ENCODE peak calls at places on chromosomes 7 and 10, in six cellular contexts. One of them, this sample, is unnamed.
A peak's percentile ranks its signal among the peaks of the same experiment; 100 is the strongest.

GRCh38 chr7:156907656-156908055 is 14.7 kb upstream of the LMBR1 start:
- DNase-seq in GM23338: no peak
- DNase-seq in lower lobe of right lung: no peak
- DNase-seq in HAP-1: no peak
- DNase-seq in colonic mucosa: no peak
- DNase-seq in uterus: no peak
- DNase-seq in this sample: peak; percentile 26

GRCh38 chr10:79111846-79112614 is 43.3 kb downstream of the ZMIZ1 start:
- DNase-seq in colonic mucosa: no peak
- DNase-seq in GM23338: no peak
- DNase-seq in HAP-1: no peak
- DNase-seq in uterus: no peak
- DNase-seq in lower lobe of right lung: peak; percentile 65
- DNase-seq in this sample: no peak

GRCh38 chr10:15320522-15321203 is 50.4 kb downstream of the FAM171A1 start:
- DNase-seq in colonic mucosa: no peak
- DNase-seq in HAP-1: no peak
- DNase-seq in GM23338: no peak
- DNase-seq in lower lobe of right lung: no peak
- DNase-seq in uterus: no peak
- DNase-seq in this sample: no peak

GRCh38 chr10:102796407-102797176 is 40.6 kb downstream of the CYP17A1 start:
- DNase-seq in lower lobe of right lung: peak; percentile 81
- DNase-seq in HAP-1: no peak
- DNase-seq in uterus: peak; percentile 81
- DNase-seq in GM23338: no peak
- DNase-seq in colonic mucosa: peak; percentile 79
- DNase-seq in this sample: no peak

GRCh38 chr7:29145553-29146081 is 720 bp downstream of the CPVL start:
- DNase-seq in HAP-1: peak; percentile 12
- DNase-seq in colonic mucosa: no peak
- DNase-seq in GM23338: peak; percentile 32
- DNase-seq in uterus: no peak
- DNase-seq in lower lobe of right lung: no peak
- DNase-seq in this sample: no peak

GRCh38 chr7:75872073-75872782 is 6.6 kb upstream of the RHBDD2 start:
- DNase-seq in uterus: no peak
- DNase-seq in HAP-1: no peak
- DNase-seq in colonic mucosa: no peak
- DNase-seq in GM23338: no peak
- DNase-seq in lower lobe of right lung: no peak
- DNase-seq in this sample: no peak

GRCh38 chr7:23106491-23106800 is 861 bp downstream of the KLHL7 start:
- DNase-seq in lower lobe of right lung: no peak
- DNase-seq in HAP-1: no peak
- DNase-seq in colonic mucosa: no peak
- DNase-seq in uterus: no peak
- DNase-seq in GM23338: peak; percentile 80
- DNase-seq in this sample: no peak

GRCh38 chr10:121800146-121800545 is 127.7 kb downstream of the ATE1 start:
- DNase-seq in HAP-1: no peak
- DNase-seq in uterus: no peak
- DNase-seq in colonic mucosa: no peak
- DNase-seq in GM23338: no peak
- DNase-seq in lower lobe of right lung: no peak
- DNase-seq in this sample: no peak

GRCh38 chr10:132226586-132227405 is 40.0 kb downstream of the DPYSL4 start:
- DNase-seq in colonic mucosa: no peak
- DNase-seq in uterus: no peak
- DNase-seq in lower lobe of right lung: no peak
- DNase-seq in GM23338: no peak
- DNase-seq in HAP-1: no peak
- DNase-seq in this sample: no peak

GRCh38 chr10:91782539-91782938 is 15.7 kb upstream of the TNKS2 start:
- DNase-seq in GM23338: no peak
- DNase-seq in colonic mucosa: no peak
- DNase-seq in lower lobe of right lung: no peak
- DNase-seq in uterus: no peak
- DNase-seq in HAP-1: no peak
- DNase-seq in this sample: no peak

GRCh38 chr10:91787810-91788209 is 10.4 kb upstream of the TNKS2 start:
- DNase-seq in HAP-1: no peak
- DNase-seq in colonic mucosa: no peak
- DNase-seq in lower lobe of right lung: no peak
- DNase-seq in GM23338: no peak
- DNase-seq in uterus: no peak
- DNase-seq in this sample: no peak

GRCh38 chr10:91787258-91787657 is 11.0 kb upstream of the TNKS2 start:
- DNase-seq in GM23338: peak; percentile 12
- DNase-seq in lower lobe of right lung: no peak
- DNase-seq in uterus: no peak
- DNase-seq in HAP-1: no peak
- DNase-seq in colonic mucosa: no peak
- DNase-seq in this sample: no peak

GRCh38 chr10:91785851-91786250 is 12.4 kb upstream of the TNKS2 start:
- DNase-seq in lower lobe of right lung: no peak
- DNase-seq in GM23338: no peak
- DNase-seq in HAP-1: no peak
- DNase-seq in uterus: no peak
- DNase-seq in colonic mucosa: no peak
- DNase-seq in this sample: no peak

GRCh38 chr10:91788527-91788926 is 9.7 kb upstream of the TNKS2 start:
- DNase-seq in uterus: no peak
- DNase-seq in HAP-1: no peak
- DNase-seq in lower lobe of right lung: no peak
- DNase-seq in colonic mucosa: no peak
- DNase-seq in GM23338: peak; percentile 14
- DNase-seq in this sample: no peak
- H3K36me3 ChIP-seq in uterus: no peaks in the 10 kb centered on the region
- H3K36me3 ChIP-seq in HAP-1: no peaks in the 10 kb centered on the region
- H3K36me3 ChIP-seq in lower lobe of right lung: no peaks in the 10 kb centered on the region
- H3K36me3 ChIP-seq in colonic mucosa: no peaks in the 10 kb centered on the region
- H3K36me3 ChIP-seq in GM23338: no peaks in the 10 kb centered on the region
- H3K36me3 ChIP-seq in this sample: no peaks in the 10 kb centered on the region

GRCh38 chr10:6229746-6230145 is 27.0 kb downstream of the PFKFB3 start:
- DNase-seq in GM23338: no peak
- DNase-seq in uterus: no peak
- DNase-seq in colonic mucosa: no peak
- DNase-seq in lower lobe of right lung: peak; percentile 16
- DNase-seq in HAP-1: no peak
- DNase-seq in this sample: no peak

GRCh38 chr10:6229290-6229689 is 26.6 kb downstream of the PFKFB3 start:
- DNase-seq in HAP-1: no peak
- DNase-seq in lower lobe of right lung: peak; percentile 39
- DNase-seq in uterus: no peak
- DNase-seq in colonic mucosa: no peak
- DNase-seq in GM23338: no peak
- DNase-seq in this sample: no peak

GRCh38 chr10:6231730-6232129 is 29.0 kb downstream of the PFKFB3 start:
- DNase-seq in lower lobe of right lung: peak; percentile 21
- DNase-seq in uterus: no peak
- DNase-seq in colonic mucosa: no peak
- DNase-seq in GM23338: no peak
- DNase-seq in HAP-1: no peak
- DNase-seq in this sample: no peak

GRCh38 chr10:6231146-6231545 is 28.4 kb downstream of the PFKFB3 start:
- DNase-seq in colonic mucosa: no peak
- DNase-seq in lower lobe of right lung: peak; percentile 24
- DNase-seq in GM23338: no peak
- DNase-seq in uterus: no peak
- DNase-seq in HAP-1: no peak
- DNase-seq in this sample: no peak

DNA sequence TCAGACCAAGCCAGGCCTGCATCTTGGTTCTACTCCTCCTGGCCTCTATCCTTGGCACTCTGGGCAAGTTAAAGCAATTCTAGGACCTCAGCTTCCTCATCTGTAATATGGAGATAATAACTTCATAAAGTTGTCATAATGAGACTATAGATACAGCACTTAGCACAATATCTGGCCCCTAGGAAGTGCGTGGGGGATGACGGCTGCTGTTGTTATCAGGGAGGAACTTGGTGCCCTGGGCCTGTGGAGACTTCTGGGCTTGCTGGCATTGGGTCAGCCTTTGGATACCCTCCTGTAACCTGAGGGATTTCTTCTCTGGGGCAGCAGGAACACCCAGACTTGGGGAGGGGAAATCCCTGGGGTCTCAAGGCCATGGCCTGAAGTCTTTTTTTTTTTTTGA is 27.6 kb downstream of the PFKFB3 start:
- DNase-seq in colonic mucosa: no peak
- DNase-seq in lower lobe of right lung: peak; percentile 17
- DNase-seq in uterus: no peak
- DNase-seq in GM23338: no peak
- DNase-seq in HAP-1: no peak
- DNase-seq in this sample: no peak
- H3K36me3 ChIP-seq in colonic mucosa: peaks cover 5% of the 10 kb centered on the region
- H3K36me3 ChIP-seq in lower lobe of right lung: peaks cover 94% of the 10 kb centered on the region
- H3K36me3 ChIP-seq in uterus: no peaks in the 10 kb centered on the region
- H3K36me3 ChIP-seq in GM23338: peaks cover 4% of the 10 kb centered on the region
- H3K36me3 ChIP-seq in HAP-1: peaks cover 29% of the 10 kb centered on the region
- H3K36me3 ChIP-seq in this sample: peaks cover 48% of the 10 kb centered on the region

GRCh38 chr10:129108378-129108777 is 358.7 kb upstream of the MGMT start:
- DNase-seq in lower lobe of right lung: no peak
- DNase-seq in uterus: no peak
- DNase-seq in GM23338: no peak
- DNase-seq in HAP-1: no peak
- DNase-seq in colonic mucosa: no peak
- DNase-seq in this sample: no peak

GRCh38 chr10:129107525-129107924 is 359.5 kb upstream of the MGMT start:
- DNase-seq in colonic mucosa: no peak
- DNase-seq in uterus: no peak
- DNase-seq in lower lobe of right lung: no peak
- DNase-seq in GM23338: no peak
- DNase-seq in HAP-1: no peak
- DNase-seq in this sample: no peak

GRCh38 chr10:129108994-129109393 is 358.0 kb upstream of the MGMT start:
- DNase-seq in colonic mucosa: no peak
- DNase-seq in HAP-1: no peak
- DNase-seq in uterus: no peak
- DNase-seq in GM23338: no peak
- DNase-seq in lower lobe of right lung: no peak
- DNase-seq in this sample: no peak

GRCh38 chr10:129114588-129114987 is 352.5 kb upstream of the MGMT start:
- DNase-seq in colonic mucosa: no peak
- DNase-seq in GM23338: no peak
- DNase-seq in uterus: no peak
- DNase-seq in HAP-1: no peak
- DNase-seq in lower lobe of right lung: no peak
- DNase-seq in this sample: no peak

DNA sequence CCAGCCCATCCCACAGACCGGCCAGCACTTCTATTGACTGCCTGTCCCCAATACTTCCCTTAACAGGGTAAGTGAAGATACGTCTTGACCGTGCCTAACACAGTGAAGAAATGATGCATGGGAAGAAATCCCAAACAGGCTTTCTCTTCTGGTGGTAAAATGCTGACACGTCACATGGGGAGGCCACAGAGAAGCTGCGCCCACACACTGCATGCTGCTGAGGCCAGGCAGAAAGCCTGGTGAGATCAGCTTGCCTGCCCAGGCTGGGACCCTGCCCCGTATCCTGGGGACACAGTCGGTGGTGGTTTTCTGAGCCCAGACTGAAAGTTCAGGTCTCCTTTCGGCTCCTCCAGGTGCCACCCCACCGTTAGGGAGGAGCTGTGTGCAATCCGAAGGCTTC is 356.3 kb upstream of the MGMT start:
- DNase-seq in uterus: no peak
- DNase-seq in colonic mucosa: no peak
- DNase-seq in HAP-1: no peak
- DNase-seq in lower lobe of right lung: no peak
- DNase-seq in GM23338: no peak
- DNase-seq in this sample: no peak
- H3K36me3 ChIP-seq in uterus: no peaks in the 10 kb centered on the region
- H3K36me3 ChIP-seq in colonic mucosa: no peaks in the 10 kb centered on the region
- H3K36me3 ChIP-seq in HAP-1: no peaks in the 10 kb centered on the region
- H3K36me3 ChIP-seq in lower lobe of right lung: no peaks in the 10 kb centered on the region
- H3K36me3 ChIP-seq in GM23338: no peaks in the 10 kb centered on the region
- H3K36me3 ChIP-seq in this sample: no peaks in the 10 kb centered on the region

DNA sequence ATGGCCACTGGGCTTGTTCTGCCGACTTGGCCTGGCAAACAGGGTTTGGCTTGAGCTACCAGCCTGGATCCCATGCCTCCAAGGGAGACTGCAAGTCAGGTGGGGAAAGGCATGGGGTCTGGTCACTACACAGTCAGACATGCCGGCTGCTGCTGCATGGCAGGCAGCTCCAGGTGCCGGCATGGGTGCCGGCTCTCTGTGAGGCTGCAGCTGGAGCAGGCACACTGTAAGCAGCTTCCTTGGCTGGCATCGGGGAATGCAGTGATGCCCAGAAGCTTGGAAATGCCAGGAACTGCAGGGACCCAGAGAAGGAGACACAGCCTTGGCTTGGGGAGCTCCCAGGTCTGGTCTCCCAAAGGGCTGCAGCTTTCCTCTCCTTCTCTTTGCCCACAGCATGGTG is 305.5 kb upstream of the NRG3 start:
- DNase-seq in colonic mucosa: no peak
- DNase-seq in lower lobe of right lung: no peak
- DNase-seq in uterus: no peak
- DNase-seq in GM23338: no peak
- DNase-seq in HAP-1: no peak
- DNase-seq in this sample: no peak
- H3K36me3 ChIP-seq in colonic mucosa: no peaks in the 10 kb centered on the region
- H3K36me3 ChIP-seq in lower lobe of right lung: no peaks in the 10 kb centered on the region
- H3K36me3 ChIP-seq in uterus: no peaks in the 10 kb centered on the region
- H3K36me3 ChIP-seq in GM23338: no peaks in the 10 kb centered on the region
- H3K36me3 ChIP-seq in HAP-1: no peaks in the 10 kb centered on the region
- H3K36me3 ChIP-seq in this sample: no peaks in the 10 kb centered on the region

DNA sequence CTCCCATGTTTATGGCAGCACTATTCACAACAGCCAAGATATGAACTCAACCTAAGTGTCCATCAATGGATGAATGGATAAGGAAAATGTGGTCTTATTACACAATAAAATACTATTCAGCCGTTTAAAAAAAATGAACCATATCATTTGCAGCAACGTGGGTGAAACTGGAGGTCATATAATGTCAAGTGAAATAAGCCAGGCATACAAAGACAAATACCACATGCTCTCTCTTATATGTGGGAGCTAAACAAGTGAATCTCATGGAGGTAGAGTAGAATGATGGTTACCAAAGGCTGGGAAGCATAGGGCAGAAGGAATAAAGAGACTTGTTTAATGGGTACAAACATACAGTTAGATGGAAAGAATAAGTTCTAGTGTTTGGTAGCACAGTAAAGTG is 699.1 kb downstream of the NRG3 start:
- DNase-seq in HAP-1: no peak
- DNase-seq in GM23338: no peak
- DNase-seq in colonic mucosa: no peak
- DNase-seq in uterus: no peak
- DNase-seq in lower lobe of right lung: no peak
- DNase-seq in this sample: no peak
- H3K36me3 ChIP-seq in HAP-1: no peaks in the 10 kb centered on the region
- H3K36me3 ChIP-seq in GM23338: no peaks in the 10 kb centered on the region
- H3K36me3 ChIP-seq in colonic mucosa: no peaks in the 10 kb centered on the region
- H3K36me3 ChIP-seq in uterus: no peaks in the 10 kb centered on the region
- H3K36me3 ChIP-seq in lower lobe of right lung: no peaks in the 10 kb centered on the region
- H3K36me3 ChIP-seq in this sample: no peaks in the 10 kb centered on the region

GRCh38 chr7:4785371-4785770 is 9.9 kb downstream of the AP5Z1 start:
- DNase-seq in GM23338: no peak
- DNase-seq in colonic mucosa: no peak
- DNase-seq in HAP-1: no peak
- DNase-seq in uterus: no peak
- DNase-seq in lower lobe of right lung: no peak
- DNase-seq in this sample: no peak
- H3K36me3 ChIP-seq in GM23338: no peaks in the 10 kb centered on the region
- H3K36me3 ChIP-seq in colonic mucosa: peaks cover 8% of the 10 kb centered on the region
- H3K36me3 ChIP-seq in HAP-1: peaks cover 4% of the 10 kb centered on the region
- H3K36me3 ChIP-seq in uterus: no peaks in the 10 kb centered on the region
- H3K36me3 ChIP-seq in lower lobe of right lung: peaks cover 98% of the 10 kb centered on the region
- H3K36me3 ChIP-seq in this sample: peaks cover 12% of the 10 kb centered on the region

This sample was measured in A673.